ENCODE peak calls at places on chromosome 20, in five cellular contexts. One of them, this sample, is unnamed.

GRCh38 chr20:31816221-31816620 is 2.9 kb upstream of the MYLK2 start:
- DNase-seq in heart right ventricle: no peak
- DNase-seq in A549: no peak
- DNase-seq in IMR-90: no peak
- DNase-seq in CD8-positive, alpha-beta T cell: no peak
- DNase-seq in this sample: no peak

GRCh38 chr20:54650201-54650722 is 174.9 kb downstream of the DOK5 start:
- DNase-seq in heart right ventricle: no peak
- DNase-seq in A549: no peak
- DNase-seq in IMR-90: peak; percentile 43
- DNase-seq in CD8-positive, alpha-beta T cell: no peak
- DNase-seq in this sample: no peak

GRCh38 chr20:21936720-21937380 is 231.4 kb downstream of the PAX1 start:
- DNase-seq in heart right ventricle: no peak
- DNase-seq in A549: no peak
- DNase-seq in IMR-90: no peak
- DNase-seq in CD8-positive, alpha-beta T cell: no peak
- DNase-seq in this sample: no peak

GRCh38 chr20:1893721-1894470 is 1.3 kb upstream of the SIRPA start:
- DNase-seq in heart right ventricle: peak; percentile 55
- DNase-seq in A549: peak; percentile 65
- DNase-seq in IMR-90: no peak
- DNase-seq in CD8-positive, alpha-beta T cell: no peak
- DNase-seq in this sample: no peak

GRCh38 chr20:1811621-1812498 is 83.3 kb upstream of the SIRPA start:
- DNase-seq in heart right ventricle: no peak
- DNase-seq in A549: peak; percentile 25
- DNase-seq in IMR-90: peak; percentile 41
- DNase-seq in CD8-positive, alpha-beta T cell: no peak
- DNase-seq in this sample: no peak

GRCh38 chr20:32354592-32355416 is 3.3 kb upstream of the ASXL1 start:
- DNase-seq in heart right ventricle: no peak
- DNase-seq in A549: peak; percentile 64
- DNase-seq in IMR-90: peak; percentile 76
- DNase-seq in CD8-positive, alpha-beta T cell: no peak
- DNase-seq in this sample: no peak

GRCh38 chr20:11582073-11582472 is 335.6 kb upstream of the BTBD3 start:
- DNase-seq in heart right ventricle: no peak
- DNase-seq in A549: no peak
- DNase-seq in IMR-90: no peak
- DNase-seq in CD8-positive, alpha-beta T cell: no peak
- DNase-seq in this sample: no peak

GRCh38 chr20:36819662-36820061 is 46.1 kb upstream of the DSN1 start:
- DNase-seq in heart right ventricle: no peak
- DNase-seq in A549: no peak
- DNase-seq in IMR-90: no peak
- DNase-seq in CD8-positive, alpha-beta T cell: no peak
- DNase-seq in this sample: no peak

GRCh38 chr20:44342240-44342639 is 5.4 kb downstream of the R3HDML start:
- DNase-seq in heart right ventricle: no peak
- DNase-seq in A549: no peak
- DNase-seq in IMR-90: peak; percentile 8
- DNase-seq in CD8-positive, alpha-beta T cell: no peak
- DNase-seq in this sample: no peak

GRCh38 chr20:45090481-45090880 is 10.4 kb downstream of the KCNS1 start:
- DNase-seq in heart right ventricle: no peak
- DNase-seq in A549: no peak
- DNase-seq in IMR-90: peak; percentile 7
- DNase-seq in CD8-positive, alpha-beta T cell: no peak
- DNase-seq in this sample: no peak

GRCh38 chr20:63538204-63539091 is 1.3 kb upstream of the PTK6 start:
- DNase-seq in heart right ventricle: no peak
- DNase-seq in A549: no peak
- DNase-seq in IMR-90: peak; percentile 22
- DNase-seq in CD8-positive, alpha-beta T cell: no peak
- DNase-seq in this sample: no peak

GRCh38 chr20:22321191-22321590 is 263.2 kb downstream of the FOXA2 start:
- DNase-seq in heart right ventricle: no peak
- DNase-seq in A549: no peak
- DNase-seq in IMR-90: no peak
- DNase-seq in CD8-positive, alpha-beta T cell: no peak
- DNase-seq in this sample: no peak

GRCh38 chr20:4613718-4614620 is 107.7 kb upstream of the PRND start:
- DNase-seq in heart right ventricle: peak; percentile 52
- DNase-seq in A549: peak; percentile 75
- DNase-seq in IMR-90: no peak
- DNase-seq in CD8-positive, alpha-beta T cell: peak; percentile 37
- DNase-seq in this sample: no peak

GRCh38 chr20:56631318-56631989 is 2.3 kb downstream of the TFAP2C start:
- DNase-seq in heart right ventricle: no peak
- DNase-seq in A549: no peak
- DNase-seq in IMR-90: no peak
- DNase-seq in CD8-positive, alpha-beta T cell: no peak
- DNase-seq in this sample: no peak

GRCh38 chr20:64053841-64054661 is 4.6 kb upstream of the SOX18 start:
- DNase-seq in heart right ventricle: peak; percentile 90
- DNase-seq in A549: peak; percentile 68
- DNase-seq in IMR-90: no peak
- DNase-seq in CD8-positive, alpha-beta T cell: no peak
- DNase-seq in this sample: no peak

GRCh38 chr20:2252419-2253060 is 43.3 kb upstream of the TGM3 start:
- DNase-seq in heart right ventricle: no peak
- DNase-seq in A549: no peak
- DNase-seq in IMR-90: no peak
- DNase-seq in CD8-positive, alpha-beta T cell: no peak
- DNase-seq in this sample: no peak

GRCh38 chr20:57161478-57162194 is 104.8 kb downstream of the BMP7 start:
- DNase-seq in heart right ventricle: no peak
- DNase-seq in A549: no peak
- DNase-seq in IMR-90: no peak
- DNase-seq in CD8-positive, alpha-beta T cell: no peak
- DNase-seq in this sample: no peak

GRCh38 chr20:1330075-1330830 is 1.3 kb upstream of the SDCBP2 start:
- DNase-seq in heart right ventricle: peak; percentile 70
- DNase-seq in A549: peak; percentile 19
- DNase-seq in IMR-90: no peak
- DNase-seq in CD8-positive, alpha-beta T cell: no peak
- DNase-seq in this sample: no peak

GRCh38 chr20:51456511-51457280 is 85.8 kb downstream of the NFATC2 start:
- DNase-seq in heart right ventricle: peak; percentile 95
- DNase-seq in A549: peak; percentile 96
- DNase-seq in IMR-90: peak; percentile 95
- DNase-seq in CD8-positive, alpha-beta T cell: no peak
- DNase-seq in this sample: peak; percentile 70

GRCh38 chr20:39269031-39269461 is 306.9 kb downstream of the DHX35 start:
- DNase-seq in heart right ventricle: peak; percentile 55
- DNase-seq in A549: peak; percentile 25
- DNase-seq in IMR-90: peak; percentile 3
- DNase-seq in CD8-positive, alpha-beta T cell: no peak
- DNase-seq in this sample: peak; percentile 26

GRCh38 chr20:15012551-15012950 is 675.1 kb upstream of the FLRT3 start:
- DNase-seq in heart right ventricle: no peak
- DNase-seq in A549: no peak
- DNase-seq in IMR-90: no peak
- DNase-seq in CD8-positive, alpha-beta T cell: no peak
- DNase-seq in this sample: no peak

GRCh38 chr20:63873477-63873971 is 8.5 kb downstream of the TPD52L2 start:
- DNase-seq in heart right ventricle: peak; percentile 57
- DNase-seq in A549: peak; percentile 43
- DNase-seq in IMR-90: peak; percentile 92
- DNase-seq in CD8-positive, alpha-beta T cell: no peak
- DNase-seq in this sample: peak; percentile 92

GRCh38 chr20:45944151-45944964 is 9.9 kb downstream of the PCIF1 start:
- DNase-seq in heart right ventricle: no peak
- DNase-seq in A549: peak; percentile 55
- DNase-seq in IMR-90: no peak
- DNase-seq in CD8-positive, alpha-beta T cell: no peak
- DNase-seq in this sample: peak; percentile 65

GRCh38 chr20:25495189-25495824 is 87.8 kb downstream of the GINS1 start:
- DNase-seq in heart right ventricle: no peak
- DNase-seq in A549: no peak
- DNase-seq in IMR-90: no peak
- DNase-seq in CD8-positive, alpha-beta T cell: no peak
- DNase-seq in this sample: no peak

GRCh38 chr20:38685853-38686473 is 38.3 kb upstream of the SLC32A1 start:
- DNase-seq in heart right ventricle: peak; percentile 32
- DNase-seq in A549: peak; percentile 10
- DNase-seq in IMR-90: peak; percentile 44
- DNase-seq in CD8-positive, alpha-beta T cell: no peak
- DNase-seq in this sample: peak; percentile 33

GRCh38 chr20:38937978-38938473 is 11.8 kb downstream of the FAM83D start:
- DNase-seq in heart right ventricle: no peak
- DNase-seq in A549: no peak
- DNase-seq in IMR-90: no peak
- DNase-seq in CD8-positive, alpha-beta T cell: no peak
- DNase-seq in this sample: no peak

GRCh38 chr20:1333462-1334369 is 4.8 kb upstream of the SDCBP2 start:
- DNase-seq in heart right ventricle: no peak
- DNase-seq in A549: no peak
- DNase-seq in IMR-90: no peak
- DNase-seq in CD8-positive, alpha-beta T cell: no peak
- DNase-seq in this sample: no peak

GRCh38 chr20:3740600-3741301 is 8.3 kb downstream of the HSPA12B start:
- DNase-seq in heart right ventricle: no peak
- DNase-seq in A549: no peak
- DNase-seq in IMR-90: no peak
- DNase-seq in CD8-positive, alpha-beta T cell: no peak
- DNase-seq in this sample: no peak

DNA sequence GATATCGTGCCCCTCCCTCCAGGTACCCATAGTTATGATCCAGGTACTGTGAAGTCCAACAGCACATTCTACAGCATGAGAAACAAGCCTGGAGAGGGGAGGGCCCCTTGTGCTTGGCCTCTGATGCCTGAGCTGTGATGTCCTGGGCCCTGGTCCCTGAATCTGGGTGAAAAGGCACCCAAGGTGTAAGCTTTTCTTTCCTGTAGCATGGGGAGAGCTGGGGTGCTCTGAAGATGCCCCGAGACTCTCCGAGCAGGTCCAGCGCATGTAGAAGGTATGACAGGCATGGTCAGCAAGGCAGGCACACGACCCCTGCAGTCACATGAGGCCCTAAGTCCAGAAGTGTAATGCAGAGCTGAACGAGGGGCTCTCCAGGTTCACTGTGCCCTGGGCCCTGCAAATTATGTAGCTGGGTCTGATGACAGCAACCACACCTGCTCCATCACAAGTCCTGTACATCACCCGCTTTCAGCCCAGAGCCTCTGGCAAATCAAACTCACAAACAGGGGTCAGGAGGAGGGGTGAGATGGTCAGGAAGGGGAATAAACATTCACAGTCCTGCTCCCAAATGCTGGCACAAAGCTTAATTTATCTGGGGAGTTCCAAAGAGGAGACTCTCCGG is 1.8 kb upstream of the CTSZ start:
- DNase-seq in heart right ventricle: no peak
- DNase-seq in A549: no peak
- DNase-seq in IMR-90: no peak
- DNase-seq in CD8-positive, alpha-beta T cell: no peak
- DNase-seq in this sample: no peak
- H3K27ac ChIP-seq in heart right ventricle: peak overlapping the region; percentile 15
- H3K27ac ChIP-seq in A549: no peak overlapping the region
- H3K27ac ChIP-seq in IMR-90: no peak overlapping the region
- H3K27ac ChIP-seq in CD8-positive, alpha-beta T cell: no peak overlapping the region
- H3K27ac ChIP-seq in this sample: no peak overlapping the region

GRCh38 chr20:59159822-59160740 is 3.5 kb upstream of the ZNF831 start:
- DNase-seq in heart right ventricle: no peak
- DNase-seq in A549: no peak
- DNase-seq in IMR-90: no peak
- DNase-seq in CD8-positive, alpha-beta T cell: no peak
- DNase-seq in this sample: no peak
- TF ChIP-seq CTCF in heart right ventricle: no peak
- TF ChIP-seq CTCF in A549: no peak
- TF ChIP-seq CTCF in IMR-90: no peak
- TF ChIP-seq CTCF in CD8-positive, alpha-beta T cell: no peak
- TF ChIP-seq CTCF in this sample: no peak

DNA sequence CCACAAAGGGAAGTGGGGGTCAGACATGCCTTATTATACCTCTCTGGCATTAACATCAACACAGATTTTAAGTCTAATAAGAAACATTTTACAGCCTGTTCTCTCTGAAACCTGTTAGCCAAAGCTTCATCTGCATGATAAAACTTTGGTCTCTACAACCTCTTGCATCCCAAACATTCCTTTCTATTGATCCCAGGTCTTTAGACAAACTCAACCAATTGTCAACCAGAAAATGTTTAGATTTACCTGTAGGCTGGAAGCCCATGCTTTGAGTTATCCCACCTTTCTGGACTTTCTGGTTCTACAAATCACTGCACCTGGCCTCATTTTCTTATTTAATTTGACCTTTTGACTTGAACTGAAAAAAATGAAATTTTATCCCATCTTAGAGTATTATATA is 20.8 kb downstream of the MCM8 start:
- DNase-seq in heart right ventricle: no peak
- DNase-seq in A549: no peak
- DNase-seq in IMR-90: no peak
- DNase-seq in CD8-positive, alpha-beta T cell: no peak
- DNase-seq in this sample: no peak
- H3K27ac ChIP-seq in heart right ventricle: no peak overlapping the region
- H3K27ac ChIP-seq in A549: peak overlapping the region; percentile 69
- H3K27ac ChIP-seq in IMR-90: no peak overlapping the region
- H3K27ac ChIP-seq in CD8-positive, alpha-beta T cell: no peak overlapping the region
- H3K27ac ChIP-seq in this sample: no peak overlapping the region

GRCh38 chr20:34473262-34473883 is 42.8 kb upstream of the DYNLRB1 start:
- DNase-seq in heart right ventricle: peak; percentile 40
- DNase-seq in A549: peak; percentile 74
- DNase-seq in IMR-90: peak; percentile 66
- DNase-seq in CD8-positive, alpha-beta T cell: no peak
- DNase-seq in this sample: peak; percentile 55
- TF ChIP-seq CTCF in heart right ventricle: no peak
- TF ChIP-seq CTCF in A549: peak; percentile 65
- TF ChIP-seq CTCF in IMR-90: peak; percentile 46
- TF ChIP-seq CTCF in CD8-positive, alpha-beta T cell: no peak
- TF ChIP-seq CTCF in this sample: no peak

DNA sequence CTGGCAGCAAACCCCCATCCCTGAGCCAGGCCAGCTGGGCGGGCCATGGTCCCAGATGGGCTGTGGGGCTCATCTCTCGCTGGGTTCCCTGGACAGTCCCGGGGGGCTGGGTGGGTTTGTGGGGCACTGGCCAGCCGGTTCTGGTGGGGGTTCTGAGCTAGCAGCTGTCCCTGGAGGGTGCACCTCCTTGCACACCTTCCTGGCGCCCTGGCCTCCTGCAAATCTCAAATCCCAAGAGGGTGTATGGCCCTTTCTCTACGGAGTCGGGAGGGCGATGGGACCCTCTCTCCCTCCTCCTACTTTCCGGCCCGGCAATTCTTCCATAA is 1.2 kb upstream of the LAMA5 start:
- DNase-seq in heart right ventricle: no peak
- DNase-seq in A549: no peak
- DNase-seq in IMR-90: no peak
- DNase-seq in CD8-positive, alpha-beta T cell: no peak
- DNase-seq in this sample: no peak
- H3K27ac ChIP-seq in heart right ventricle: peak overlapping the region; percentile 97
- H3K27ac ChIP-seq in A549: peak overlapping the region; percentile 97
- H3K27ac ChIP-seq in IMR-90: no peak overlapping the region
- H3K27ac ChIP-seq in CD8-positive, alpha-beta T cell: no peak overlapping the region
- H3K27ac ChIP-seq in this sample: no peak overlapping the region

GRCh38 chr20:49889943-49890650 is 25.2 kb downstream of the SPATA2 start:
- DNase-seq in heart right ventricle: no peak
- DNase-seq in A549: no peak
- DNase-seq in IMR-90: no peak
- DNase-seq in CD8-positive, alpha-beta T cell: no peak
- DNase-seq in this sample: no peak
- TF ChIP-seq CTCF in heart right ventricle: no peak
- TF ChIP-seq CTCF in A549: peak; percentile 45
- TF ChIP-seq CTCF in IMR-90: no peak
- TF ChIP-seq CTCF in CD8-positive, alpha-beta T cell: no peak
- TF ChIP-seq CTCF in this sample: no peak